ENCODE peak calls at places on chromosomes 11 and 22, in ten cellular contexts. One of them, this sample, is unnamed.

GRCh38 chr11:762421-763072 is 14.7 kb downstream of the GATD1 start:
- DNase-seq in breast epithelium: peak; percentile 54
- DNase-seq in nephron progenitor cell: no peak
- DNase-seq in neural crest cell: no peak
- DNase-seq in HepG2: no peak
- DNase-seq in AG09319: no peak
- DNase-seq in AG04450: no peak
- DNase-seq in prostate gland: no peak
- DNase-seq in fibroblast of mammary gland: peak; percentile 91
- DNase-seq in activated CD8-positive, alpha-beta T cell treated with anti-CD3 and anti-CD28 coated beads for 36 hours: peak; percentile 33
- DNase-seq in this sample: no peak

GRCh38 chr22:43060213-43060612 is 29.0 kb downstream of the TTLL1 start:
- DNase-seq in breast epithelium: no peak
- DNase-seq in nephron progenitor cell: peak; percentile 71
- DNase-seq in neural crest cell: peak; percentile 60
- DNase-seq in HepG2: peak; percentile 32
- DNase-seq in AG09319: no peak
- DNase-seq in AG04450: no peak
- DNase-seq in prostate gland: no peak
- DNase-seq in fibroblast of mammary gland: peak; percentile 23
- DNase-seq in activated CD8-positive, alpha-beta T cell treated with anti-CD3 and anti-CD28 coated beads for 36 hours: peak; percentile 66
- DNase-seq in this sample: peak; percentile 73

GRCh38 chr11:116199182-116199581 is 573.6 kb downstream of the BUD13 start:
- DNase-seq in breast epithelium: no peak
- DNase-seq in nephron progenitor cell: no peak
- DNase-seq in neural crest cell: no peak
- DNase-seq in HepG2: no peak
- DNase-seq in AG09319: no peak
- DNase-seq in AG04450: no peak
- DNase-seq in prostate gland: no peak
- DNase-seq in fibroblast of mammary gland: no peak
- DNase-seq in activated CD8-positive, alpha-beta T cell treated with anti-CD3 and anti-CD28 coated beads for 36 hours: no peak
- DNase-seq in this sample: no peak

GRCh38 chr11:3161309-3161708 is 3.8 kb downstream of the OSBPL5 start:
- DNase-seq in breast epithelium: no peak
- DNase-seq in nephron progenitor cell: no peak
- DNase-seq in neural crest cell: no peak
- DNase-seq in HepG2: no peak
- DNase-seq in AG09319: no peak
- DNase-seq in AG04450: no peak
- DNase-seq in prostate gland: no peak
- DNase-seq in fibroblast of mammary gland: peak; percentile 69
- DNase-seq in activated CD8-positive, alpha-beta T cell treated with anti-CD3 and anti-CD28 coated beads for 36 hours: no peak
- DNase-seq in this sample: no peak

GRCh38 chr11:113001709-113002108 is 40.5 kb downstream of the NCAM1 start:
- DNase-seq in breast epithelium: no peak
- DNase-seq in nephron progenitor cell: no peak
- DNase-seq in neural crest cell: no peak
- DNase-seq in HepG2: no peak
- DNase-seq in AG09319: no peak
- DNase-seq in AG04450: no peak
- DNase-seq in prostate gland: no peak
- DNase-seq in fibroblast of mammary gland: no peak
- DNase-seq in activated CD8-positive, alpha-beta T cell treated with anti-CD3 and anti-CD28 coated beads for 36 hours: no peak
- DNase-seq in this sample: no peak

GRCh38 chr22:20965104-20965887 is 1.8 kb upstream of the AIFM3 start:
- DNase-seq in breast epithelium: no peak
- DNase-seq in nephron progenitor cell: peak; percentile 46
- DNase-seq in neural crest cell: no peak
- DNase-seq in HepG2: no peak
- DNase-seq in AG09319: no peak
- DNase-seq in AG04450: no peak
- DNase-seq in prostate gland: no peak
- DNase-seq in fibroblast of mammary gland: no peak
- DNase-seq in activated CD8-positive, alpha-beta T cell treated with anti-CD3 and anti-CD28 coated beads for 36 hours: no peak
- DNase-seq in this sample: no peak

GRCh38 chr11:117993988-117994741 is 8.0 kb downstream of the IL10RA start:
- DNase-seq in breast epithelium: no peak
- DNase-seq in nephron progenitor cell: no peak
- DNase-seq in neural crest cell: no peak
- DNase-seq in HepG2: no peak
- DNase-seq in AG09319: no peak
- DNase-seq in AG04450: no peak
- DNase-seq in prostate gland: no peak
- DNase-seq in fibroblast of mammary gland: no peak
- DNase-seq in activated CD8-positive, alpha-beta T cell treated with anti-CD3 and anti-CD28 coated beads for 36 hours: peak; percentile 1
- DNase-seq in this sample: no peak

GRCh38 chr11:48172818-48173609 is 43.6 kb upstream of the OR4B1 start:
- DNase-seq in breast epithelium: peak; percentile 21
- DNase-seq in nephron progenitor cell: peak; percentile 78
- DNase-seq in neural crest cell: peak; percentile 67
- DNase-seq in HepG2: peak; percentile 43
- DNase-seq in AG09319: peak; percentile 31
- DNase-seq in AG04450: peak; percentile 39
- DNase-seq in prostate gland: peak; percentile 37
- DNase-seq in fibroblast of mammary gland: peak; percentile 61
- DNase-seq in activated CD8-positive, alpha-beta T cell treated with anti-CD3 and anti-CD28 coated beads for 36 hours: peak; percentile 76
- DNase-seq in this sample: peak; percentile 73

GRCh38 chr11:94576306-94576705 is 9.1 kb downstream of the PIWIL4 start:
- DNase-seq in breast epithelium: no peak
- DNase-seq in nephron progenitor cell: no peak
- DNase-seq in neural crest cell: no peak
- DNase-seq in HepG2: no peak
- DNase-seq in AG09319: no peak
- DNase-seq in AG04450: no peak
- DNase-seq in prostate gland: no peak
- DNase-seq in fibroblast of mammary gland: no peak
- DNase-seq in activated CD8-positive, alpha-beta T cell treated with anti-CD3 and anti-CD28 coated beads for 36 hours: no peak
- DNase-seq in this sample: no peak

GRCh38 chr11:113874096-113874919 is 1.1 kb downstream of the USP28 start:
- DNase-seq in breast epithelium: no peak
- DNase-seq in nephron progenitor cell: no peak
- DNase-seq in neural crest cell: no peak
- DNase-seq in HepG2: no peak
- DNase-seq in AG09319: no peak
- DNase-seq in AG04450: no peak
- DNase-seq in prostate gland: no peak
- DNase-seq in fibroblast of mammary gland: no peak
- DNase-seq in activated CD8-positive, alpha-beta T cell treated with anti-CD3 and anti-CD28 coated beads for 36 hours: no peak
- DNase-seq in this sample: no peak

GRCh38 chr11:9203715-9204311 is 61.3 kb downstream of the DENND5A start:
- DNase-seq in breast epithelium: no peak
- DNase-seq in nephron progenitor cell: no peak
- DNase-seq in neural crest cell: no peak
- DNase-seq in HepG2: peak; percentile 10
- DNase-seq in AG09319: no peak
- DNase-seq in AG04450: no peak
- DNase-seq in prostate gland: no peak
- DNase-seq in fibroblast of mammary gland: no peak
- DNase-seq in activated CD8-positive, alpha-beta T cell treated with anti-CD3 and anti-CD28 coated beads for 36 hours: peak; percentile 13
- DNase-seq in this sample: no peak
- TF ChIP-seq CTCF in breast epithelium: no peak
- TF ChIP-seq CTCF in nephron progenitor cell: no peak
- TF ChIP-seq CTCF in neural crest cell: no peak
- TF ChIP-seq CTCF in HepG2: peak; percentile 58
- TF ChIP-seq CTCF in AG09319: no peak
- TF ChIP-seq CTCF in AG04450: peak; percentile 13
- TF ChIP-seq CTCF in prostate gland: no peak
- TF ChIP-seq CTCF in fibroblast of mammary gland: no peak
- TF ChIP-seq CTCF in activated CD8-positive, alpha-beta T cell treated with anti-CD3 and anti-CD28 coated beads for 36 hours: peak; percentile 12
- TF ChIP-seq CTCF in this sample: peak; percentile 22

GRCh38 chr11:5553347-5553746 is 5.0 kb upstream of the OR52H1 start:
- DNase-seq in breast epithelium: no peak
- DNase-seq in nephron progenitor cell: no peak
- DNase-seq in neural crest cell: no peak
- DNase-seq in HepG2: no peak
- DNase-seq in AG09319: no peak
- DNase-seq in AG04450: no peak
- DNase-seq in prostate gland: no peak
- DNase-seq in fibroblast of mammary gland: peak; percentile 8
- DNase-seq in activated CD8-positive, alpha-beta T cell treated with anti-CD3 and anti-CD28 coated beads for 36 hours: no peak
- DNase-seq in this sample: no peak
- TF ChIP-seq CTCF in breast epithelium: no peak
- TF ChIP-seq CTCF in nephron progenitor cell: no peak
- TF ChIP-seq CTCF in neural crest cell: peak; percentile 40
- TF ChIP-seq CTCF in HepG2: no peak
- TF ChIP-seq CTCF in AG09319: peak; percentile 23
- TF ChIP-seq CTCF in AG04450: peak; percentile 22
- TF ChIP-seq CTCF in prostate gland: no peak
- TF ChIP-seq CTCF in fibroblast of mammary gland: no peak
- TF ChIP-seq CTCF in activated CD8-positive, alpha-beta T cell treated with anti-CD3 and anti-CD28 coated beads for 36 hours: no peak
- TF ChIP-seq CTCF in this sample: no peak

DNA sequence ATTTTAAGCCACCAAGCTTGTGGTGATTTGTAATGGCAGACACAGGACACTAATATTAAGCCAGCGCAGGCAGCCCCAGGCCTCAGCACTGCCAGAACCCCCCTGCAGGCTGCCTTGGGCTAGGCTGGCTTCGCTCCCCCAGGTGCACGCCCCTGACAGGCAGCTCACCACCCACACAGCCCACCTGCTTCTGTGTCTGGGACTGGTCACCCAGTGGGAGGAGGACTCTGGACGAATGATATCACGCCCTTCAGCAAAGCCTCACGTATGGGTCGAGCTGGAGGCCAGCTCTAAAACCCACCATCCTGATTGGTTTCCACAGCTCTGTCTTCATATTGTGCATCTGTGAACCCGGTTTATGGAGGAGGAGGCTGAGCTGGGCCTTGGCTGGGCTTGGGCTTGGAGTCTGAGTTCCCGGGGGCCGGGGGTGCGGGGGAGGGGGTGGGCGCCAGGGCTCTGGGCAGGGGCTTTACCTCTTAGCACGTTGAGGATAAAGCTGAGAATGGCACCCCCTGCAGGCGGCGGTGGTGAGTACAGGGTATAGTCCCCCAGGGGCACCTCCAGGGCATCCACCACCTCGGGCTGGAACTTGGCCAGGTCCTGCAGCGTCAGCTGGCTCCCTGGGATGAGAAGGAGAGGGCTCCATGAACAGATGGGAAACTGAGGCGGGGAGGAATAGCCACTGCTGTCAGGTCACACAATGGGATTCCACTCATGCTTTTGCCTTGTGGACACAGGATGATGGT is 13.8 kb downstream of the GGT5 start:
- DNase-seq in breast epithelium: no peak
- DNase-seq in nephron progenitor cell: peak; percentile 63
- DNase-seq in neural crest cell: peak; percentile 52
- DNase-seq in HepG2: no peak
- DNase-seq in AG09319: no peak
- DNase-seq in AG04450: no peak
- DNase-seq in prostate gland: no peak
- DNase-seq in fibroblast of mammary gland: no peak
- DNase-seq in activated CD8-positive, alpha-beta T cell treated with anti-CD3 and anti-CD28 coated beads for 36 hours: peak; percentile 84
- DNase-seq in this sample: peak; percentile 84
- TF ChIP-seq CTCF in breast epithelium: no peak
- TF ChIP-seq CTCF in nephron progenitor cell: peak; percentile 42
- TF ChIP-seq CTCF in neural crest cell: peak; percentile 53
- TF ChIP-seq CTCF in HepG2: peak; percentile 61
- TF ChIP-seq CTCF in AG09319: peak; percentile 11
- TF ChIP-seq CTCF in AG04450: peak; percentile 25
- TF ChIP-seq CTCF in prostate gland: peak; percentile 11
- TF ChIP-seq CTCF in fibroblast of mammary gland: peak; percentile 28
- TF ChIP-seq CTCF in activated CD8-positive, alpha-beta T cell treated with anti-CD3 and anti-CD28 coated beads for 36 hours: peak; percentile 79
- TF ChIP-seq CTCF in this sample: peak; percentile 66

GRCh38 chr22:47014636-47014930 is 252.1 kb downstream of the TBC1D22A start:
- DNase-seq in breast epithelium: no peak
- DNase-seq in nephron progenitor cell: no peak
- DNase-seq in neural crest cell: no peak
- DNase-seq in HepG2: no peak
- DNase-seq in AG09319: no peak
- DNase-seq in AG04450: no peak
- DNase-seq in prostate gland: no peak
- DNase-seq in fibroblast of mammary gland: no peak
- DNase-seq in activated CD8-positive, alpha-beta T cell treated with anti-CD3 and anti-CD28 coated beads for 36 hours: no peak
- DNase-seq in this sample: no peak

GRCh38 chr22:47015589-47016178 is 253.2 kb downstream of the TBC1D22A start:
- DNase-seq in breast epithelium: no peak
- DNase-seq in nephron progenitor cell: no peak
- DNase-seq in neural crest cell: no peak
- DNase-seq in HepG2: no peak
- DNase-seq in AG09319: no peak
- DNase-seq in AG04450: no peak
- DNase-seq in prostate gland: no peak
- DNase-seq in fibroblast of mammary gland: no peak
- DNase-seq in activated CD8-positive, alpha-beta T cell treated with anti-CD3 and anti-CD28 coated beads for 36 hours: no peak
- DNase-seq in this sample: no peak

GRCh38 chr22:47016636-47017035 is 254.2 kb downstream of the TBC1D22A start:
- DNase-seq in breast epithelium: no peak
- DNase-seq in nephron progenitor cell: no peak
- DNase-seq in neural crest cell: no peak
- DNase-seq in HepG2: no peak
- DNase-seq in AG09319: no peak
- DNase-seq in AG04450: no peak
- DNase-seq in prostate gland: no peak
- DNase-seq in fibroblast of mammary gland: no peak
- DNase-seq in activated CD8-positive, alpha-beta T cell treated with anti-CD3 and anti-CD28 coated beads for 36 hours: no peak
- DNase-seq in this sample: no peak

GRCh38 chr22:47013861-47014635 is 251.6 kb downstream of the TBC1D22A start:
- DNase-seq in breast epithelium: no peak
- DNase-seq in nephron progenitor cell: no peak
- DNase-seq in neural crest cell: no peak
- DNase-seq in HepG2: no peak
- DNase-seq in AG09319: no peak
- DNase-seq in AG04450: no peak
- DNase-seq in prostate gland: no peak
- DNase-seq in fibroblast of mammary gland: no peak
- DNase-seq in activated CD8-positive, alpha-beta T cell treated with anti-CD3 and anti-CD28 coated beads for 36 hours: no peak
- DNase-seq in this sample: no peak

GRCh38 chr22:47014946-47015345 is 252.5 kb downstream of the TBC1D22A start:
- DNase-seq in breast epithelium: no peak
- DNase-seq in nephron progenitor cell: no peak
- DNase-seq in neural crest cell: no peak
- DNase-seq in HepG2: no peak
- DNase-seq in AG09319: no peak
- DNase-seq in AG04450: no peak
- DNase-seq in prostate gland: no peak
- DNase-seq in fibroblast of mammary gland: no peak
- DNase-seq in activated CD8-positive, alpha-beta T cell treated with anti-CD3 and anti-CD28 coated beads for 36 hours: no peak
- DNase-seq in this sample: no peak
- TF ChIP-seq CTCF in breast epithelium: no peak
- TF ChIP-seq CTCF in nephron progenitor cell: no peak
- TF ChIP-seq CTCF in neural crest cell: no peak
- TF ChIP-seq CTCF in HepG2: no peak
- TF ChIP-seq CTCF in AG09319: no peak
- TF ChIP-seq CTCF in AG04450: no peak
- TF ChIP-seq CTCF in prostate gland: no peak
- TF ChIP-seq CTCF in fibroblast of mammary gland: no peak
- TF ChIP-seq CTCF in activated CD8-positive, alpha-beta T cell treated with anti-CD3 and anti-CD28 coated beads for 36 hours: no peak
- TF ChIP-seq CTCF in this sample: no peak

DNA sequence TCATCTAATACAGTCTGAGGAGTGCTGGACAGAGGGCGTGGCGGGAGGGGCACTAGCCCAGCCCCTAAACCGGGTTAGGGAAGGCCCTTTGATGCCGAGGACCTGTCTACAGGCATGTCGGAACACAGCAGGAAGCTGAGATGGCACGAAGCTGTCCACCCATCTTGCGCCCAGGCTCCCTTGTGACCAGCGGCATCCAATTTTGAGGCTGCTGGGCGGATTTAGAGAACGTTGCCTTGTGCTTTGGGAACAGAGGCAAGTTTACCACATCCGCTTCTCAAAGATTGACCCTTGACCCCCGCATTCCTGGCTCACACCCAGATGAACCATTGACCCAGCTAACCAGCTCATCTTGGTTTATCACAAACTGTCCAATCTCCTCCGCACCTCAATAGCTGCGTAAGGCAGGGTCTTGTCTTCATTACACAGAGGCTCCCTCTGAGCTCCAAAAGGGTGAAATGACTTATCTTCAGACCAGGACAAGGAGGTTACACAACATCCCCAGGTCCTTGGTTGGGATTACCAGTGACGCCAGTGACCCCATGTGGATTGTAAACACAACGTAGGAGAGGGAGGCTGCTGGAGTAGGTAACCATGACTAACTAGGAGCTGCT is 4.5 kb downstream of the FAM83F start:
- DNase-seq in breast epithelium: no peak
- DNase-seq in nephron progenitor cell: peak; percentile 38
- DNase-seq in neural crest cell: no peak
- DNase-seq in HepG2: peak; percentile 27
- DNase-seq in AG09319: no peak
- DNase-seq in AG04450: no peak
- DNase-seq in prostate gland: no peak
- DNase-seq in fibroblast of mammary gland: peak; percentile 61
- DNase-seq in activated CD8-positive, alpha-beta T cell treated with anti-CD3 and anti-CD28 coated beads for 36 hours: no peak
- DNase-seq in this sample: no peak
- TF ChIP-seq CTCF in breast epithelium: no peak
- TF ChIP-seq CTCF in nephron progenitor cell: no peak
- TF ChIP-seq CTCF in neural crest cell: no peak
- TF ChIP-seq CTCF in HepG2: peak; percentile 26
- TF ChIP-seq CTCF in AG09319: no peak
- TF ChIP-seq CTCF in AG04450: no peak
- TF ChIP-seq CTCF in prostate gland: no peak
- TF ChIP-seq CTCF in fibroblast of mammary gland: no peak
- TF ChIP-seq CTCF in activated CD8-positive, alpha-beta T cell treated with anti-CD3 and anti-CD28 coated beads for 36 hours: no peak
- TF ChIP-seq CTCF in this sample: no peak